ENCODE peak calls at places on chromosomes 16 and 17, in seven cellular contexts. U is epithelial cell of proximal tubule, C is cardiac muscle cell, V is endothelial cell of umbilical vein, K is HCT116, F is neural crest cell, P is fibroblast of lung. N is an unnamed sample.

GRCh38 chr17:62668091-62668804 is 40.8 kb downstream of the MRC2 start:
- DNase-seq in K (no peak), U (no peak), P (no peak), V (no peak), C (no peak), F (no peak), N (no peak)

GRCh38 chr17:47275245-47275984 is 21.8 kb downstream of the ITGB3 start:
- DNase-seq in U (no peak), C (peak), V (no peak), P (peak), F (no peak), K (no peak), N (no peak)

GRCh38 chr17:65027305-65027704 is 29.2 kb downstream of the GNA13 start:
- DNase-seq in P (peak), K (peak), V (peak), U (peak), F (peak), C (peak), N (peak)

GRCh38 chr16:2854700-2855309 is 3.2 kb downstream of the PRSS22 start:
- DNase-seq in P (no peak), F (peak), U (no peak), C (no peak), K (no peak), V (no peak), N (no peak)

GRCh38 chr16:27222499-27223225 is 19.3 kb downstream of the KDM8 start:
- DNase-seq in V (no peak), C (peak), U (no peak), F (no peak), K (no peak), P (peak), N (no peak)

GRCh38 chr16:46748775-46749705 is 896 bp upstream of the MYLK3 start:
- DNase-seq in K (no peak), C (no peak), V (no peak), P (no peak), U (no peak), F (no peak), N (no peak)

GRCh38 chr16:53892155-53892554 is 188.2 kb downstream of the FTO start:
- DNase-seq in P (peak), F (peak), K (peak), C (peak), V (peak), U (no peak), N (no peak)

GRCh38 chr17:76025294-76025693 is 1.8 kb downstream of the EVPL start:
- DNase-seq in V (no peak), P (no peak), C (no peak), U (no peak), F (no peak), K (no peak), N (no peak)

GRCh38 chr17:39543669-39544068 is 64.1 kb downstream of the NEUROD2 start:
- DNase-seq in K (no peak), F (no peak), C (no peak), V (no peak), U (no peak), P (no peak), N (no peak)

GRCh38 chr17:82520041-82520910 is 744 bp downstream of the FOXK2 start:
- DNase-seq in C (peak), P (no peak), U (no peak), F (peak), K (no peak), V (no peak), N (no peak)

GRCh38 chr16:89922477-89922883 is 662 bp upstream of the TUBB3 start:
- DNase-seq in K (peak), V (peak), F (peak), P (peak), U (peak), C (peak), N (peak)

GRCh38 chr17:27861979-27862378 is 31.2 kb downstream of the LYRM9 start:
- DNase-seq in U (peak), V (no peak), C (no peak), K (no peak), F (no peak), P (no peak), N (no peak)

GRCh38 chr16:2954647-2955381 is 9.3 kb upstream of the KREMEN2 start:
- DNase-seq in U (no peak), C (no peak), K (no peak), P (no peak), F (no peak), V (no peak), N (no peak)

GRCh38 chr17:15039366-15039765 is 225.8 kb downstream of the PMP22 start:
- DNase-seq in F (no peak), P (no peak), V (no peak), C (no peak), U (no peak), K (no peak), N (no peak)

GRCh38 chr17:49360796-49361128 is 1.3 kb downstream of the ZNF652 start:
- DNase-seq in V (no peak), K (no peak), C (no peak), U (no peak), P (no peak), F (no peak), N (no peak)

GRCh38 chr17:66570353-66571195 is 264.3 kb upstream of the CACNG5 start:
- DNase-seq in P (no peak), C (no peak), F (no peak), V (no peak), K (no peak), U (no peak), N (no peak)

GRCh38 chr16:67277999-67278772 is 1.1 kb upstream of the PLEKHG4 start:
- DNase-seq in F (no peak), P (peak), K (no peak), U (no peak), C (peak), V (peak), N (no peak)

GRCh38 chr16:89502319-89502843 is 5.8 kb upstream of the SPG7 start:
- DNase-seq in V (peak), P (no peak), U (peak), F (no peak), K (peak), C (peak), N (peak)

DNA sequence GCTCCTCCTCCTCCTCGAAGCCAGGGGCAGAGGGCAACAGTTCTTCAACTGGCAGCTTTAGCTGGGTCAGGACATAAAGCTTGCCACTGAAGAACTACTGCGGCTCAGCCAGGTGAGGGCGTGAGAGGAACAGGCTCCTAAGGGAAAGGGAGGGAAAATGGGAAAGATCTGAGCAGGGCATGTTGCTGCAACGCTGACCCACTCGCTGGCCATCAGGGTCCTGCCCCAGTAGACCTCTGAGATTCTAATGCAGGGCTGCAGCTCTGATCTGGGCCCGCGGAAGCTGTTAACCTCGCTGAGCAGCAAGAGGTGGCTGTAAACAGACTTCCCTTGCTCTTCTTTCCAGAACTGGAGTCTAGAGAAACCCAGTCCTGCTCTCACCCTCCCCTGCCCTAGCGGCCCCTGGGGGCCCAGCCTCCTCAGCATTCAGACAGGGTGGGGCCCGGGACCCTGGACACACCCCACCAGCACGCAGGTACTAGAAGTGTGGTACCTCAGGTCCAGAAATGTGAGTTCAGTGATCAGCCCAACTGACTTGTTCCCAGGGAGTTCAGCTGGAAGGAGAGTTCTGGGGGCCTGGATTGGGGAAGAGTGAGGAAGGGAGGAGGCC is 3.8 kb upstream of the TLCD2 start:
- DNase-seq in C (peak), U (no peak), V (peak), K (peak), P (peak), F (peak), N (no peak)
- TF ChIP-seq CTCF in C (peak), U (peak), V (peak), K (no peak), P (peak), F (peak), N (peak)

DNA sequence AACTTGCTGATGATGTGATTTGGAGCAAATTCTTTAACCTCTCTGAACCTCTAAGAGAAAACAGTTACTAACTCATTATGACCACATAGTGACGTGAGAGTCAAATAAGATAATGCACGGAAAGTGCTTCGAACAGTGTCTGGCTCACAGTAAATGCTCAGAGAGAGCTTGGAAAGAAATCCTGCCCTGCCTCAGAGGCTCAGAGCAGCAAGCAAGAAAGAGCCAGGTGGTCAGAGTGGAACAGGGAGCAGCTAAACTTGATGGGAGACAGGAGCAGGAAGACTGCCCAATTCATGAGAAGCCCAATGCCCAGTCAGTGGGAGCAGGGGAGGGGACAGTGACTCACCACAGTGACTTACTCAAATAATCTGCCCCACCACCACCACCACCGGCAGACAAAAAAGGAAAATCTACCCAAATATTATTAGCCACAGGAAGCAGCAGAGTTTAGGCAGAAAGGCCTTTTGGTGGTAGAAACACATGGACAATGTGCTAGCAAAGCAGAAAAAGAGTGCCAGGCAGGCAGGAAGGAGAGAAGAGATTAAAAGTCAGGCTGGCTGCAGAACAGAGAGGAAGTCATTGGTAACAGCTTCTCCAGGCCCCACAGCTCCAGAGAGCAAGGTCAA is 24.0 kb upstream of the CCL1 start:
- DNase-seq in P (peak), K (no peak), U (no peak), F (no peak), C (peak), V (peak), N (no peak)
- TF ChIP-seq CTCF in P (no peak), K (no peak), U (no peak), F (no peak), C (no peak), V (no peak), N (no peak)

GRCh38 chr17:79702071-79702470 is 28.7 kb upstream of the ENPP7 start:
- DNase-seq in U (no peak), F (no peak), P (no peak), V (no peak), K (no peak), C (no peak), N (no peak)
- TF ChIP-seq CTCF in U (no peak), F (peak), P (no peak), V (peak), K (no peak), C (peak), N (peak)

GRCh38 chr16:65121870-65122723 is at the start of gene CDH11:
- DNase-seq in P (peak), C (peak), U (no peak), F (peak), K (no peak), V (peak), N (no peak)
- TF ChIP-seq CTCF in P (no peak), C (peak), U (no peak), F (peak), K (no peak), V (peak), N (no peak)

GRCh38 chr17:2189231-2189630 is 114.4 kb downstream of the SMG6 start:
- DNase-seq in U (no peak), C (no peak), K (no peak), V (no peak), P (no peak), F (no peak), N (no peak)

GRCh38 chr17:2190014-2190413 is 113.6 kb downstream of the SMG6 start:
- DNase-seq in F (no peak), V (no peak), P (no peak), K (no peak), C (peak), U (no peak), N (no peak)

GRCh38 chr17:2186937-2187336 is 116.6 kb downstream of the SMG6 start:
- DNase-seq in P (no peak), V (no peak), F (no peak), K (no peak), U (no peak), C (no peak), N (no peak)

GRCh38 chr17:2184993-2185931 is 118.3 kb downstream of the SMG6 start:
- DNase-seq in U (no peak), F (no peak), C (no peak), V (no peak), K (no peak), P (no peak), N (no peak)

GRCh38 chr17:2187758-2188157 is 115.8 kb downstream of the SMG6 start:
- DNase-seq in K (no peak), F (no peak), V (no peak), U (no peak), C (no peak), P (no peak), N (no peak)
- TF ChIP-seq CTCF in K (no peak), F (no peak), V (no peak), U (no peak), C (no peak), P (no peak), N (no peak)

DNA sequence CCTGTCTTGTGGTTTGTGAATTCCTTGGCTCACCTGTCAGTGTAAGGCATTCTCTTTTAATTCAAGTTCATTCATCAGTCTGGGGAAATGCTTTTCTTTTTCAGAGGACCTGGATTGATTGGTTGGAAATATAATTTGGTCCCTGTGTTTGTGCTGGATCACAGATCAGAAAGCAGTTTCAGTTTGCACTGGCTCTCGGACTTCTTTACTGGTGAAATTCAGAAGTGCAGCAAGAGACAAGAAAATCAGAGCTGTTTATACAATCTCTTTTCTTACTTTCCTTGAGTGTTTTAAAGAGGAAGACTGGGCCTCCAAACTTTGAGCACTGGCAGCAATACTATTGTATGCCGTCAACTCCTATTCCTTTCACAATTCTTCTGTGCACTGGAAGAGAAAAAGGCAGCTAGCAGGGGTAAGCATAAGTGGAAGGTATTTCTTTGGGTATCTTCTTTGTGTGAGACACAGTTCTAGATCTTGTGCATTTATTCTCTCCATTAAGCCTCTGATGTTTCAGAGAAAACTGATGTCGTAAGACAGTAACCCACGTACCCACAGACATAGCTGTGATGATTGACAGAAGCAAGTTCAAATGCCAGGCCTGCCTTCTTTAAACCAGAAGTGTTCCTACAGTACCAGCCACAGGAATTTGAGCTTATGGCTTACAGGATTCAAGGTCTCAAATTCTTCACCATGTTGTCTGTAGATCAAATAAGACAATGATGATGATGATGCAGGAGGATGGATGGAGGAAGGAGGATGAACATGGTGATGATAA is 161.6 kb upstream of the KCNJ16 start:
- DNase-seq in C (no peak), P (peak), U (no peak), F (no peak), V (peak), K (no peak), N (no peak)
- TF ChIP-seq CTCF in C (no peak), P (peak), U (no peak), F (no peak), V (no peak), K (no peak), N (no peak)

GRCh38 chr17:2218426-2218825 is 85.2 kb downstream of the SMG6 start:
- DNase-seq in P (no peak), F (no peak), K (no peak), U (no peak), V (no peak), C (no peak), N (no peak)

GRCh38 chr17:2223617-2223927 is 80.0 kb downstream of the SMG6 start:
- DNase-seq in C (no peak), P (no peak), F (no peak), V (no peak), K (no peak), U (no peak), N (no peak)

GRCh38 chr17:2227025-2227699 is 76.4 kb downstream of the SMG6 start:
- DNase-seq in U (no peak), V (no peak), F (no peak), C (no peak), P (no peak), K (no peak), N (no peak)

GRCh38 chr17:2222301-2222700 is 81.3 kb downstream of the SMG6 start:
- DNase-seq in P (no peak), F (no peak), K (no peak), U (no peak), C (no peak), V (no peak), N (no peak)

DNA sequence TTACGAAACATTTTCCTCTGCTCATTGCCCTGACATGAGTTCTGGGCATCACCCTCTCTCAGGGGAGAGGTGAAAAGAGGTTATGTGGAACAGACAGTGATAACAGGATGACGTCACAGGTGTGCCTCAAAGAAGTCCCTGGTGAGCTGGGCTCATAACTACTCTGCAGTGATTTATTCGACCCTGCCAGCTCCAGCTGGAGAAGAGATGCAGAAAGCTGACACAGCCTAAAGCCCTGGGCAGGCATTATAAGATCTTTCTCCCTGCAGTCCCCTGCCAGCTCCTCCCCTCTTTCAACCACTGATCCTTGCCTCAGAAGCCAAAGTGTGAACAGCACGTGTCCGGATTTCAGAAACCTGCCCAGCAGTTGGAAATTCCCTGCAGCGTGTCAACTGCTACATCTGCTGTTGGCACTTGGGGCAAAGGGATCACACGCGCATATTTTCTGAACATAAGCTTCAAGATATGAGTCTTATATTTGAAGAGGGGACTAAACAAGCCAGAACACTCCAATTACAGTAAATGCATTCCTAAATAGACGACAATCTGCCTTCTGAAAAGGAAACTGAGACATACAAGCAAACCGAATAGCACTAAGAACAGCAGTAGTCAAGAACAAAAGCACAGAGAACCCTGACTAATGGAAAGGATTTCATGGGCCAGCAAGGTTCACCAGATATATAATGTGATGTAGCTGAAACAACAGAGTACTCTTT is 80.5 kb downstream of the SMG6 start:
- DNase-seq in F (no peak), C (peak), U (no peak), K (no peak), P (peak), V (peak), N (peak)
- TF ChIP-seq CTCF in F (no peak), C (no peak), U (no peak), K (no peak), P (no peak), V (no peak), N (peak)

GRCh38 chr17:63696381-63696961 is 3.5 kb downstream of the LIMD2 start:
- DNase-seq in C (peak), F (no peak), U (no peak), V (peak), K (peak), P (peak), N (no peak)
- TF ChIP-seq CTCF in C (peak), F (peak), U (peak), V (peak), K (peak), P (peak), N (peak)

GRCh38 chr16:4273858-4274291 is 1.1 kb upstream of the TFAP4 start:
- DNase-seq in C (peak), P (peak), K (peak), F (peak), U (no peak), V (peak), N (no peak)
- TF ChIP-seq CTCF in C (peak), P (peak), K (no peak), F (peak), U (peak), V (peak), N (peak)

GRCh38 chr17:59002848-59003247 is 103.8 kb downstream of the TRIM37 start:
- DNase-seq in K (no peak), P (no peak), V (no peak), F (no peak), U (no peak), C (no peak), N (no peak)
- TF ChIP-seq CTCF in K (no peak), P (no peak), V (no peak), F (no peak), U (no peak), C (no peak), N (no peak)